ENCODE peak calls at places on chromosomes 12 and 14, in eight cellular contexts. S, G, B, X, J, P, D and I are unnamed samples.

GRCh38 chr14:67998804-67999203 is 179.2 kb downstream of the RAD51B start:
- DNase-seq in X (no peak), S (no peak), B (no peak), G (no peak), D (no peak), J (no peak), P (no peak), I (no peak)

GRCh38 chr12:77133566-77133965 is 68.2 kb upstream of the E2F7 start:
- DNase-seq in B (no peak), J (no peak), G (peak; percentile 72), D (no peak), S (peak; percentile 65), P (no peak), X (no peak), I (no peak)

GRCh38 chr12:93476555-93476954 is 9.2 kb downstream of the MRPL42 start:
- DNase-seq in J (no peak), S (no peak), P (no peak), X (no peak), G (no peak), D (no peak), B (no peak), I (no peak)

GRCh38 chr14:59482471-59483331 is 1.5 kb downstream of the L3HYPDH start:
- DNase-seq in P (no peak), G (peak; percentile 95), X (no peak), D (no peak), S (peak; percentile 93), B (peak; percentile 15), J (peak; percentile 56), I (peak; percentile 31)

GRCh38 chr12:131487379-131488129 is 223.3 kb upstream of the SFSWAP start:
- DNase-seq in S (peak; percentile 3), G (peak; percentile 89), X (peak; percentile 57), P (no peak), D (peak; percentile 4), B (no peak), J (peak; percentile 84), I (peak; percentile 14)

GRCh38 chr12:19288603-19289244 is 150.6 kb upstream of the AEBP2 start:
- DNase-seq in S (peak; percentile 51), G (no peak), B (no peak), J (peak; percentile 27), D (no peak), X (no peak), P (peak; percentile 54), I (peak; percentile 8)

GRCh38 chr14:49769171-49769570 is 1.2 kb downstream of the KLHDC2 start:
- DNase-seq in J (peak; percentile 59), G (peak; percentile 53), B (no peak), S (peak; percentile 62), D (no peak), P (peak; percentile 42), X (peak; percentile 36), I (no peak)

GRCh38 chr14:23174785-23175184 is 8.7 kb downstream of the SLC7A8 start:
- DNase-seq in J (no peak), X (no peak), P (no peak), D (no peak), G (no peak), S (no peak), B (no peak), I (no peak)

GRCh38 chr14:60723218-60724079 is 702 bp downstream of the SIX4 start:
- DNase-seq in B (peak; percentile 14), D (no peak), G (peak; percentile 70), J (peak; percentile 67), X (peak; percentile 44), P (peak; percentile 41), S (peak; percentile 52), I (peak; percentile 42)

GRCh38 chr12:66962316-66962715 is 283.4 kb upstream of the GRIP1 start:
- DNase-seq in P (no peak), J (no peak), G (no peak), S (no peak), X (no peak), B (no peak), D (no peak), I (no peak)